ENCODE peak calls at places on chromosomes 1 and 21, in six cellular contexts. X is IMR-90, D is H9, A is H1, G is neuronal stem cell, C is trophoblast cell. B is an unnamed sample.

GRCh38 chr1:49297783-49298182 is 521.1 kb upstream of the BEND5 start:
- DNase-seq in X (no peak), D (peak), A (no peak), G (no peak), C (no peak), B (no peak)

GRCh38 chr1:30407030-30407861 is 316.1 kb downstream of the MATN1 start:
- DNase-seq in X (no peak), D (peak), A (peak), G (no peak), C (no peak), B (no peak)

GRCh38 chr1:70486676-70487470 is 75.8 kb downstream of the CTH start:
- DNase-seq in X (peak), D (no peak), A (no peak), G (no peak), C (peak), B (peak)

GRCh38 chr1:182229907-182230522 is 161.6 kb downstream of the GLUL start:
- DNase-seq in X (no peak), D (no peak), A (no peak), G (peak), C (no peak), B (no peak)

GRCh38 chr1:173164686-173165085 is 42.4 kb downstream of the TNFSF4 start:
- DNase-seq in X (no peak), D (no peak), A (no peak), G (peak), C (no peak), B (no peak)

GRCh38 chr1:153490272-153491051 is 30.0 kb upstream of the S100A7 start:
- DNase-seq in X (peak), D (no peak), A (no peak), G (no peak), C (no peak), B (peak)

GRCh38 chr1:62128765-62129164 is 65.9 kb upstream of the L1TD1 start:
- DNase-seq in X (no peak), D (no peak), A (no peak), G (no peak), C (peak), B (no peak)

GRCh38 chr1:84361796-84362195 is 36.5 kb upstream of the DNASE2B start:
- DNase-seq in X (no peak), D (no peak), A (no peak), G (no peak), C (peak), B (no peak)

GRCh38 chr1:228429007-228429406 is 12.3 kb upstream of the TRIM17 start:
- DNase-seq in X (no peak), D (no peak), A (no peak), G (no peak), C (no peak), B (no peak)

GRCh38 chr1:146039844-146040194 is 18.3 kb upstream of the HJV start:
- DNase-seq in X (no peak), D (no peak), A (no peak), G (no peak), C (peak), B (peak)

GRCh38 chr1:247332901-247333361 is 1.3 kb upstream of the ZNF496 start:
- DNase-seq in X (peak), D (no peak), A (no peak), G (no peak), C (peak), B (peak)

GRCh38 chr21:45986316-45987051 is 4.9 kb downstream of the COL6A1 start:
- DNase-seq in X (no peak), D (no peak), A (no peak), G (no peak), C (no peak), B (no peak)

GRCh38 chr1:73593804-73594203 is 604.2 kb downstream of the LRRIQ3 start:
- DNase-seq in X (no peak), D (no peak), A (no peak), G (no peak), C (no peak), B (peak)

GRCh38 chr21:40819262-40819661 is 27.7 kb downstream of the DSCAM start:
- DNase-seq in X (no peak), D (no peak), A (no peak), G (no peak), C (no peak), B (no peak)

GRCh38 chr1:17642169-17642568 is 102.7 kb downstream of the ARHGEF10L start:
- DNase-seq in X (no peak), D (no peak), A (no peak), G (no peak), C (no peak), B (no peak)

GRCh38 chr1:61337981-61338848 is 255.9 kb downstream of the NFIA start:
- DNase-seq in X (peak), D (peak), A (no peak), G (peak), C (peak), B (peak)

GRCh38 chr1:176996455-176997090 is 167.9 kb downstream of the ASTN1 start:
- DNase-seq in X (no peak), D (peak), A (peak), G (peak), C (no peak), B (no peak)

GRCh38 chr21:35611752-35612151 is 448.6 kb downstream of the SETD4 start:
- DNase-seq in X (peak), D (no peak), A (no peak), G (no peak), C (peak), B (peak)

GRCh38 chr1:216766633-216767325 is 43.5 kb upstream of the ESRRG start:
- DNase-seq in X (no peak), D (no peak), A (no peak), G (no peak), C (no peak), B (no peak)

GRCh38 chr1:192978195-192978710 is 80.9 kb downstream of the UCHL5 start:
- DNase-seq in X (no peak), D (no peak), A (no peak), G (no peak), C (no peak), B (no peak)

GRCh38 chr1:202405928-202406327 is 57.4 kb downstream of the PPP1R12B start:
- DNase-seq in X (no peak), D (no peak), A (no peak), G (no peak), C (no peak), B (no peak)

GRCh38 chr1:149931212-149931805 is 3.7 kb upstream of the SF3B4 start:
- DNase-seq in X (peak), D (no peak), A (no peak), G (no peak), C (no peak), B (no peak)

GRCh38 chr21:26267389-26267788 is 96.8 kb upstream of the APP start:
- DNase-seq in X (no peak), D (no peak), A (no peak), G (no peak), C (no peak), B (no peak)

GRCh38 chr1:214494706-214495105 is 56.7 kb downstream of the PTPN14 start:
- DNase-seq in X (no peak), D (no peak), A (no peak), G (no peak), C (peak), B (no peak)

GRCh38 chr1:226050133-226050532 is 12.4 kb upstream of the H3-3A start:
- DNase-seq in X (no peak), D (no peak), A (no peak), G (no peak), C (no peak), B (no peak)

GRCh38 chr1:226048886-226049285 is 13.6 kb upstream of the H3-3A start:
- DNase-seq in X (no peak), D (no peak), A (no peak), G (no peak), C (no peak), B (no peak)

GRCh38 chr1:226054519-226055327 is 7.8 kb upstream of the H3-3A start:
- DNase-seq in X (peak), D (no peak), A (no peak), G (no peak), C (no peak), B (no peak)

GRCh38 chr1:226051356-226051755 is 11.2 kb upstream of the H3-3A start:
- DNase-seq in X (no peak), D (no peak), A (no peak), G (no peak), C (no peak), B (no peak)

GRCh38 chr1:226052061-226052460 is 10.5 kb upstream of the H3-3A start:
- DNase-seq in X (no peak), D (no peak), A (no peak), G (no peak), C (no peak), B (no peak)
- H3K4me2 ChIP-seq in X (no peak), D (no peak), A (no peak), G (no peak), C (no peak), B (no peak)

GRCh38 chr21:16285646-16286223 is 556.0 kb downstream of the USP25 start:
- DNase-seq in X (no peak), D (no peak), A (no peak), G (no peak), C (no peak), B (no peak)
- H4K91ac ChIP-seq in X (no peak), D (no peak), A (no peak), G (no peak), C (no peak), B (no peak)

GRCh38 chr1:200869376-200869752 is 3.4 kb upstream of the GPR25 start:
- DNase-seq in X (no peak), D (no peak), A (no peak), G (no peak), C (no peak), B (no peak)
- H3K4me2 ChIP-seq in X (no peak), D (no peak), A (no peak), G (no peak), C (no peak), B (no peak)

DNA sequence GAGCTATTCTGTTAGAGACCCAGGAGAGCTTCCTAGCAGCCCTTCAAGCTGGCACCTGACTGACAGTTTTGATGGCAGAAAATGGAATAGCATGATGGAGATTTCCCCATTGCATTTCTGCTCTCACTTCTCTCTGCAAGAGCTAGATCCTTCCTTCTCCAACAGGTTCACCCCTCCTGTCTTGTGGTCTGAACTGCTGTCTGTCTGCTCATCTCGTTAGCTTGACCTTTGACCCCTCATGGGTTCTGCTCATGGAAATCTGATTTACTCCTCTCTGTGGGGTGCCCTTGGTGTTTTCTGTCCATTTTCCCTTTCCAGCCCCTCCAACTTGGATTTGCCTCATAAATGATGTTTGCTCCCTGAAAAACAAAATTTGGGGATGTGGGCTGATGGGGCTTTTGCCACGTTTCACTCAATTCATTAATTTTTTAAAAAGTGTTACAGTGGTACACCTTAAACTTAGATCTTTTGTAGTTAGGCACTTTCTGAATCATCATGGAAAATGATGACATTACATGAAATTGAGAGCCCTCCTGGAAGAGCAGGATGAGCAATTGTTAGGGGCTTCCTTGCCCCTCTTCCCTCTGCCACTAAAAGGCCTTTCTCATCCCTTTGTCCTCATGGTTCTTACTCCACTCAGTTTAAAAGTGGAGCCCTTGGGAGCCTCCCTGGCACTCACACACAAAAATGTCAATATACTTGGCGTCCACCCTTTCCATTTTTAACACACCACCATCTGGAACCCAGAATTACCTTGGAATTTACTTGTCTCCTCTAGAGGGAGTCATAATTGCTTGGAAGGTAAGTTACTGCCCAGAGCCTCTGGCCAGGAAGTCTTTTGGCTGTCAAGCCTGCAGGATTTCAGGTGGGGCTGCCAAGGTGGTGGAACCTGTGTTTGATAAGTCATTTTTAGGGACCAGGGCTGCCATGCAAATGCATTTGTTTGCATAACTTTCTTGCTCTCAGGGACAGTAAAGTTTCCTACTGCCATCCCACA is 31.9 kb upstream of the IL19 start:
- DNase-seq in X (peak), D (peak), A (no peak), G (no peak), C (peak), B (no peak)
- H4K91ac ChIP-seq in X (no peak), D (no peak), A (no peak), G (no peak), C (no peak), B (no peak)

GRCh38 chr1:244163131-244163530 is 112.0 kb downstream of the ZBTB18 start:
- DNase-seq in X (peak), D (no peak), A (no peak), G (no peak), C (no peak), B (peak)
- H3K4me2 ChIP-seq in X (no peak), D (no peak), A (no peak), G (no peak), C (no peak), B (no peak)

GRCh38 chr1:24205701-24206464 is 18.8 kb upstream of the IFNLR1 start:
- DNase-seq in X (no peak), D (no peak), A (no peak), G (no peak), C (no peak), B (no peak)

GRCh38 chr1:24209097-24209496 is 22.0 kb upstream of the IFNLR1 start:
- DNase-seq in X (no peak), D (no peak), A (no peak), G (no peak), C (no peak), B (no peak)

GRCh38 chr1:24207709-24208108 is 20.6 kb upstream of the IFNLR1 start:
- DNase-seq in X (no peak), D (no peak), A (no peak), G (no peak), C (no peak), B (no peak)

GRCh38 chr1:24204116-24204515 is 17.0 kb upstream of the IFNLR1 start:
- DNase-seq in X (no peak), D (no peak), A (no peak), G (no peak), C (no peak), B (no peak)

GRCh38 chr1:24206516-24207394 is 19.7 kb upstream of the IFNLR1 start:
- DNase-seq in X (no peak), D (no peak), A (no peak), G (no peak), C (no peak), B (no peak)
- H4K91ac ChIP-seq in X (no peak), D (no peak), A (peak), G (no peak), C (no peak), B (no peak)

GRCh38 chr1:235025422-235025984 is 103.1 kb downstream of the TOMM20 start:
- DNase-seq in X (no peak), D (no peak), A (no peak), G (no peak), C (no peak), B (no peak)
- H3K4me2 ChIP-seq in X (no peak), D (no peak), A (no peak), G (no peak), C (no peak), B (no peak)

GRCh38 chr1:27071049-27071416 is 58.4 kb upstream of the TENT5B start:
- DNase-seq in X (peak), D (peak), A (no peak), G (peak), C (no peak), B (peak)
- H4K91ac ChIP-seq in X (no peak), D (no peak), A (peak), G (peak), C (no peak), B (no peak)

GRCh38 chr1:7549277-7549676 is 221.8 kb upstream of the VAMP3 start:
- DNase-seq in X (peak), D (no peak), A (no peak), G (no peak), C (peak), B (peak)
- H3K4me2 ChIP-seq in X (no peak), D (no peak), A (no peak), G (no peak), C (no peak), B (no peak)

GRCh38 chr1:34778381-34778780 is 2.6 kb upstream of the GJB3 start:
- DNase-seq in X (no peak), D (no peak), A (no peak), G (no peak), C (no peak), B (no peak)

GRCh38 chr1:34779526-34779925 is 1.5 kb upstream of the GJB3 start:
- DNase-seq in X (no peak), D (no peak), A (no peak), G (no peak), C (peak), B (no peak)

GRCh38 chr1:34777519-34778321 is 3.3 kb upstream of the GJB3 start:
- DNase-seq in X (no peak), D (no peak), A (no peak), G (no peak), C (no peak), B (no peak)

GRCh38 chr1:34779962-34780361 is 1.1 kb upstream of the GJB3 start:
- DNase-seq in X (no peak), D (no peak), A (no peak), G (no peak), C (no peak), B (no peak)

DNA sequence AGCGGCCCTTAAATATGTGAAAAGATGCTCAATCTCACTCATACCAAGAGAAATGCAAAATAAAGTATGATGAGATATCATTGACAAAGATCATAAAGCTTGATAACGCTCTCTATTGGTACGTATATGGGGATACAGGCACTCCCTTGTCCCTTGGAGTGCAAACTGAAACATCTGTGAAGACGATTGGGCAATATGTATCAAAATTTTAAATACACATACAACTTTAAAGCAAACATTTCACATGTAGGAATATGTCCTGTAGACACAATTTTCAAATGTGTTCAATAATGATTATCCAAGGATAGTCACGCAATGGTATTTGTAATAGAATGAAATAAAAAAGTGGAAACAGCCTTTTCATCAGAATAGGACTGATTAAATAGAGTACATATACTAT is 2.0 kb upstream of the GJB3 start:
- DNase-seq in X (no peak), D (no peak), A (no peak), G (no peak), C (no peak), B (no peak)
- H4K91ac ChIP-seq in X (no peak), D (no peak), A (no peak), G (no peak), C (no peak), B (no peak)